ENCODE peak calls at places on chromosome 18, in nine cellular contexts. One of them, this sample, is unnamed.

GRCh38 chr18:46424898-46425297 is 232.1 kb downstream of the LOXHD1 start:
- DNase-seq in H54: no peak
- DNase-seq in aorta: no peak
- DNase-seq in IMR-90: no peak
- DNase-seq in stimulated activated naive CD4-positive, alpha-beta T cell: no peak
- DNase-seq in HTR-8/SVneo: peak
- DNase-seq in mucosa of gallbladder: no peak
- DNase-seq in NCI-H524: no peak
- DNase-seq in brain microvascular endothelial cell: no peak
- DNase-seq in this sample: peak

GRCh38 chr18:57794951-57795728 is 8.0 kb downstream of the ATP8B1 start:
- DNase-seq in stimulated activated naive CD4-positive, alpha-beta T cell: no peak
- DNase-seq in HTR-8/SVneo: no peak
- DNase-seq in brain microvascular endothelial cell: no peak
- DNase-seq in aorta: no peak
- DNase-seq in H54: no peak
- DNase-seq in IMR-90: no peak
- DNase-seq in NCI-H524: no peak
- DNase-seq in mucosa of gallbladder: no peak
- DNase-seq in this sample: peak

GRCh38 chr18:35441857-35442595 is 55.7 kb downstream of the INO80C start:
- DNase-seq in IMR-90: no peak
- DNase-seq in NCI-H524: no peak
- DNase-seq in aorta: no peak
- DNase-seq in brain microvascular endothelial cell: no peak
- DNase-seq in H54: no peak
- DNase-seq in mucosa of gallbladder: no peak
- DNase-seq in stimulated activated naive CD4-positive, alpha-beta T cell: no peak
- DNase-seq in HTR-8/SVneo: no peak
- DNase-seq in this sample: no peak

GRCh38 chr18:8505036-8505435 is 104.2 kb upstream of the RAB12 start:
- DNase-seq in mucosa of gallbladder: no peak
- DNase-seq in stimulated activated naive CD4-positive, alpha-beta T cell: no peak
- DNase-seq in aorta: no peak
- DNase-seq in IMR-90: no peak
- DNase-seq in brain microvascular endothelial cell: no peak
- DNase-seq in HTR-8/SVneo: no peak
- DNase-seq in H54: no peak
- DNase-seq in NCI-H524: peak
- DNase-seq in this sample: no peak

GRCh38 chr18:36522503-36522902 is 225.0 kb downstream of the FHOD3 start:
- DNase-seq in mucosa of gallbladder: no peak
- DNase-seq in stimulated activated naive CD4-positive, alpha-beta T cell: no peak
- DNase-seq in aorta: no peak
- DNase-seq in IMR-90: no peak
- DNase-seq in HTR-8/SVneo: no peak
- DNase-seq in H54: no peak
- DNase-seq in NCI-H524: no peak
- DNase-seq in brain microvascular endothelial cell: no peak
- DNase-seq in this sample: no peak

GRCh38 chr18:9578306-9578705 is 36.1 kb downstream of the PPP4R1 start:
- DNase-seq in HTR-8/SVneo: no peak
- DNase-seq in H54: no peak
- DNase-seq in brain microvascular endothelial cell: no peak
- DNase-seq in aorta: no peak
- DNase-seq in IMR-90: peak
- DNase-seq in stimulated activated naive CD4-positive, alpha-beta T cell: no peak
- DNase-seq in NCI-H524: no peak
- DNase-seq in mucosa of gallbladder: no peak
- DNase-seq in this sample: no peak

GRCh38 chr18:40413160-40413559 is 1541.9 kb upstream of the PIK3C3 start:
- DNase-seq in IMR-90: peak
- DNase-seq in stimulated activated naive CD4-positive, alpha-beta T cell: no peak
- DNase-seq in mucosa of gallbladder: no peak
- DNase-seq in aorta: no peak
- DNase-seq in brain microvascular endothelial cell: peak
- DNase-seq in NCI-H524: peak
- DNase-seq in HTR-8/SVneo: peak
- DNase-seq in H54: no peak
- DNase-seq in this sample: peak

GRCh38 chr18:75635096-75635495 is 207.6 kb upstream of the SMIM21 start:
- DNase-seq in HTR-8/SVneo: no peak
- DNase-seq in mucosa of gallbladder: no peak
- DNase-seq in IMR-90: no peak
- DNase-seq in aorta: no peak
- DNase-seq in H54: no peak
- DNase-seq in NCI-H524: peak
- DNase-seq in stimulated activated naive CD4-positive, alpha-beta T cell: no peak
- DNase-seq in brain microvascular endothelial cell: no peak
- DNase-seq in this sample: no peak

GRCh38 chr18:27184115-27185024 is 738 bp downstream of the CHST9 start:
- DNase-seq in HTR-8/SVneo: no peak
- DNase-seq in H54: no peak
- DNase-seq in mucosa of gallbladder: no peak
- DNase-seq in stimulated activated naive CD4-positive, alpha-beta T cell: no peak
- DNase-seq in aorta: no peak
- DNase-seq in IMR-90: no peak
- DNase-seq in NCI-H524: no peak
- DNase-seq in brain microvascular endothelial cell: no peak
- DNase-seq in this sample: peak

GRCh38 chr18:3692113-3692621 is 242.2 kb downstream of the TGIF1 start:
- DNase-seq in H54: no peak
- DNase-seq in stimulated activated naive CD4-positive, alpha-beta T cell: no peak
- DNase-seq in aorta: no peak
- DNase-seq in HTR-8/SVneo: no peak
- DNase-seq in brain microvascular endothelial cell: no peak
- DNase-seq in mucosa of gallbladder: peak
- DNase-seq in NCI-H524: no peak
- DNase-seq in IMR-90: no peak
- DNase-seq in this sample: peak